ENCODE peak calls at places on chromosomes 1 and 21, in seven cellular contexts. P is myocyte; S is NCI-H748 treated with DMSO at 0.1 percent for 48 hours; I is heart right ventricle; V is non-pigmented ciliary epithelial cell; R is CD4-positive, alpha-beta T cell; U is stimulated activated CD4-positive, alpha-beta T cell treated with anti-CD3 and anti-CD28 coated beads, Interleukin-1b, Interleukin-23, amount 100 ng/mL, for 48 hours. H is an unnamed sample.

GRCh38 chr1:214264196-214264595 is 16.8 kb upstream of the SMYD2 start:
- DNase-seq in R (no peak), I (no peak), V (no peak), S (no peak), P (no peak), U (no peak), H (no peak)

GRCh38 chr1:42746436-42747105 is 6.5 kb upstream of the CLDN19 start:
- DNase-seq in P (no peak), U (no peak), V (no peak), S (no peak), R (no peak), I (no peak), H (no peak)

GRCh38 chr21:34514576-34515135 is 2.6 kb upstream of the KCNE1 start:
- DNase-seq in I (no peak), P (no peak), V (no peak), S (no peak), U (no peak), R (no peak), H (no peak)

GRCh38 chr1:220093361-220094015 is 444 bp upstream of the IARS2 start:
- DNase-seq in P (no peak), U (no peak), V (no peak), R (no peak), S (peak; percentile 37), I (no peak), H (no peak)

GRCh38 chr1:206430031-206430983 is 40.0 kb upstream of the IKBKE start:
- DNase-seq in R (no peak), U (no peak), V (peak; percentile 57), I (peak; percentile 59), S (no peak), P (peak; percentile 84), H (no peak)

GRCh38 chr1:164622057-164622840 is 63.3 kb downstream of the PBX1 start:
- DNase-seq in S (no peak), P (peak; percentile 53), V (no peak), I (peak; percentile 42), U (no peak), R (no peak), H (no peak)

GRCh38 chr1:215971793-215972441 is 404.8 kb downstream of the KCTD3 start:
- DNase-seq in U (no peak), P (no peak), S (no peak), R (no peak), V (no peak), I (no peak), H (no peak)

GRCh38 chr1:248850536-248851251 is 8.2 kb downstream of the ZNF692 start:
- DNase-seq in V (no peak), U (no peak), I (no peak), R (no peak), S (no peak), P (no peak), H (peak; percentile 81)

GRCh38 chr1:234565132-234565531 is 44.8 kb downstream of the IRF2BP2 start:
- DNase-seq in R (no peak), S (no peak), V (no peak), I (no peak), U (no peak), P (no peak), H (no peak)

GRCh38 chr21:41600116-41600515 is 92.2 kb upstream of the TMPRSS2 start:
- DNase-seq in I (no peak), S (no peak), V (no peak), U (no peak), P (no peak), R (no peak), H (no peak)

GRCh38 chr1:226919587-226919986 is 20.5 kb upstream of the COQ8A start:
- DNase-seq in R (no peak), S (no peak), I (no peak), U (no peak), V (no peak), P (peak; percentile 59), H (no peak)

GRCh38 chr1:220655509-220655908 is 34.7 kb upstream of the C1orf115 start:
- DNase-seq in R (no peak), S (no peak), P (no peak), V (no peak), U (no peak), I (no peak), H (no peak)

GRCh38 chr1:22653741-22654140 is 705 bp downstream of the C1QB start:
- DNase-seq in U (no peak), S (no peak), P (no peak), I (no peak), V (no peak), R (no peak), H (no peak)

GRCh38 chr1:117572546-117572945 is 33.3 kb upstream of the TENT5C start:
- DNase-seq in S (no peak), V (no peak), U (peak; percentile 13), P (no peak), I (no peak), R (peak; percentile 7), H (peak; percentile 65)

GRCh38 chr1:199081739-199082138 is 442.9 kb downstream of the PTPRC start:
- DNase-seq in V (no peak), R (no peak), I (no peak), S (no peak), P (peak; percentile 54), U (no peak), H (no peak)